ENCODE peak calls at places on chromosome 3, in four cellular contexts. D is breast epithelium, Z is adrenal gland, O is esophagus squamous epithelium. E is an unnamed sample.

GRCh38 chr3:114790752-114791151 is 356.3 kb downstream of the ZBTB20 start:
- DNase-seq in O (no peak), Z (no peak), D (no peak), E (no peak)

GRCh38 chr3:43787330-43787729 is 96.6 kb downstream of the ABHD5 start:
- DNase-seq in D (no peak), O (no peak), Z (no peak), E (no peak)

GRCh38 chr3:18415836-18416235 is 9.3 kb downstream of the SATB1 start:
- DNase-seq in Z (no peak), D (no peak), O (no peak), E (no peak)

GRCh38 chr3:61884794-61885193 is 323.4 kb downstream of the PTPRG start:
- DNase-seq in Z (no peak), O (no peak), D (no peak), E (no peak)

GRCh38 chr3:148599478-148599877 is 98.2 kb upstream of the AGTR1 start:
- DNase-seq in D (no peak), Z (no peak), O (no peak), E (no peak)

GRCh38 chr3:107953707-107954106 is 137.1 kb downstream of the CD47 start:
- DNase-seq in Z (no peak), D (no peak), O (no peak), E (no peak)

GRCh38 chr3:73086071-73086494 is 24.6 kb downstream of the EBLN2 start:
- DNase-seq in D (no peak), Z (peak; percentile 29), O (no peak), E (no peak)

GRCh38 chr3:27134165-27134796 is 234.9 kb downstream of the NEK10 start:
- DNase-seq in D (peak; percentile 54), O (no peak), Z (peak; percentile 48), E (peak; percentile 41)

GRCh38 chr3:81393251-81393650 is 368.2 kb downstream of the GBE1 start:
- DNase-seq in O (no peak), D (no peak), Z (no peak), E (no peak)

GRCh38 chr3:196645917-196646735 is 6.6 kb downstream of the NRROS start:
- DNase-seq in D (no peak), O (no peak), Z (no peak), E (no peak)

GRCh38 chr3:55974421-55974820 is 487.3 kb upstream of the WNT5A start:
- DNase-seq in O (no peak), Z (no peak), D (no peak), E (no peak)

GRCh38 chr3:98903099-98903498 is 1.6 kb upstream of the DCBLD2 start:
- DNase-seq in D (no peak), O (no peak), Z (no peak), E (no peak)

GRCh38 chr3:193711964-193712598 is 119.1 kb downstream of the OPA1 start:
- DNase-seq in Z (no peak), O (no peak), D (peak; percentile 80), E (no peak)

GRCh38 chr3:53045784-53046170 is at the start of gene SFMBT1:
- DNase-seq in D (no peak), O (no peak), Z (peak; percentile 59), E (peak; percentile 17)

DNA sequence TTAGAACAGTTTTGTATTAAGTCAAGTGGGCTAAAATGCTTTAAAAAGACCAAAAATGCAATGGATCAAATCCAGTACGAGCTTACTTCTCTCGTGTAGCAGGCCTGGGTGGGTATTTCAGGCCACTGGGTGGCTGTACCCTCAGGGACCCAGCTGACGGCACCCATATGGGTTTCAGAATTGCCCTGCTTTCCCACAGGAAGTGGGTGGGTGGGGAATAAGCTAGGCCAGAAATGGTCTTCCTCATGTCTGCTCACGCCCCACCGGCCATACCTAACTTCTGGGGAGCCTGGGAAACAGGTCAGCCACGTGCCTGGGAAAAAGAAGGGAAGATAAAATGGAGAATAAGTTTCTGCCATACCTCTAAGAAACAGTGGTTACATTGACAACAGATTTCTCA is 20.3 kb downstream of the GPR160 start:
- DNase-seq in O (no peak), D (no peak), Z (no peak), E (peak; percentile 29)
- TF ChIP-seq CTCF in O (no peak), D (no peak), Z (no peak), E (no peak)

GRCh38 chr3:131026321-131027151 is at the start of the genes ASTE1 and NEK11:
- DNase-seq in Z (peak; percentile 88), O (peak; percentile 56), D (peak; percentile 91), E (peak; percentile 98)
- H3K4me3 ChIP-seq in Z (peak within 1 kb of the TSS; percentile 57), O (peak within 1 kb of the TSS; percentile 76), D (peak within 1 kb of the TSS; percentile 94), E (peak within 1 kb of the TSS; percentile 73)

GRCh38 chr3:169404491-169404890 is 259.0 kb downstream of the MECOM start:
- DNase-seq in Z (no peak), O (no peak), D (no peak), E (no peak)
- TF ChIP-seq POLR2A in Z (no peak), O (no peak), D (no peak), E (no peak)

DNA sequence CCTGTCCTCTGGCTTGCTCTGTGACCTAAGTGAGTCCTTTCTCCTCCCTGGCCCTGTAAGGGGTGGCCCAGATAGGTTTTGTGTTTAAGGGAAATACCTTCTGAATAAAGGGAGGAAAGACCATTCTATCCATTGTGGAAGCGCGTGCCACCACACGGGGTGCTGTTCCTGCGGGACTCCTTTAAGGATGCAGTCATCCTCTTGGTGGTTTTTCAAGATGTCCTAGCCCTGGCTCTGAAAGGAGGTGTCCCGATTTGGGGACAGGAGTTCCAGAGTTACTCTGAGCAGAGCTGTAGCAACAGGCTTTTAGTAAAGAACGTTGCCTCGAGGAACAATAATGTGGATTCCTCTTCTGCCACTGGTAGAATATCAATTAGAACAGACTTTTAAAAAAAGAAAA is 9.6 kb downstream of the SLC6A6 start:
- DNase-seq in O (no peak), D (no peak), Z (no peak), E (no peak)
- TF ChIP-seq CTCF in O (no peak), D (no peak), Z (no peak), E (no peak)

GRCh38 chr3:47577583-47578118 is 1.0 kb downstream of the CSPG5 start:
- DNase-seq in O (no peak), D (no peak), Z (no peak), E (no peak)

GRCh38 chr3:47568901-47569300 is 9.8 kb downstream of the CSPG5 start:
- DNase-seq in O (no peak), D (no peak), Z (no peak), E (no peak)

GRCh38 chr3:47578119-47578630 is 490 bp downstream of the CSPG5 start:
- DNase-seq in O (no peak), D (no peak), Z (no peak), E (no peak)

GRCh38 chr3:47571391-47572165 is 7.1 kb downstream of the CSPG5 start:
- DNase-seq in Z (no peak), D (no peak), O (no peak), E (no peak)

GRCh38 chr3:47573190-47574172 is 5.2 kb downstream of the CSPG5 start:
- DNase-seq in Z (no peak), D (no peak), O (no peak), E (no peak)
- H3K4me3 ChIP-seq in Z (no peak overlapping the region), D (no peak overlapping the region), O (no peak overlapping the region), E (no peak overlapping the region)